ENCODE peak calls at places on chromosomes 3 and 15, in six cellular contexts. One of them, this sample, is unnamed.

GRCh38 chr3:42369304-42369703 is 41.1 kb downstream of the LYZL4 start:
- DNase-seq in GM23338: peak
- DNase-seq in esophagus muscularis mucosa: no peak
- DNase-seq in stomach: peak
- DNase-seq in cardiac fibroblast: no peak
- DNase-seq in fibroblast of mammary gland: no peak
- DNase-seq in this sample: no peak

GRCh38 chr3:81440666-81441065 is 320.8 kb downstream of the GBE1 start:
- DNase-seq in stomach: no peak
- DNase-seq in cardiac fibroblast: no peak
- DNase-seq in fibroblast of mammary gland: no peak
- DNase-seq in GM23338: no peak
- DNase-seq in esophagus muscularis mucosa: no peak
- DNase-seq in this sample: no peak

GRCh38 chr3:52873433-52874159 is 23.8 kb downstream of the STIMATE start:
- DNase-seq in esophagus muscularis mucosa: no peak
- DNase-seq in cardiac fibroblast: peak
- DNase-seq in GM23338: peak
- DNase-seq in fibroblast of mammary gland: peak
- DNase-seq in stomach: no peak
- DNase-seq in this sample: no peak

GRCh38 chr15:81575436-81576123 is 201.6 kb upstream of the TMC3 start:
- DNase-seq in fibroblast of mammary gland: peak
- DNase-seq in esophagus muscularis mucosa: no peak
- DNase-seq in GM23338: peak
- DNase-seq in stomach: no peak
- DNase-seq in cardiac fibroblast: peak
- DNase-seq in this sample: no peak

GRCh38 chr3:185332026-185332735 is 30.8 kb upstream of the MAP3K13 start:
- DNase-seq in stomach: no peak
- DNase-seq in cardiac fibroblast: peak
- DNase-seq in fibroblast of mammary gland: peak
- DNase-seq in GM23338: no peak
- DNase-seq in esophagus muscularis mucosa: no peak
- DNase-seq in this sample: peak

GRCh38 chr3:32435911-32436815 is 44.5 kb downstream of the CMTM7 start:
- DNase-seq in stomach: no peak
- DNase-seq in esophagus muscularis mucosa: peak
- DNase-seq in cardiac fibroblast: no peak
- DNase-seq in fibroblast of mammary gland: no peak
- DNase-seq in GM23338: no peak
- DNase-seq in this sample: no peak

GRCh38 chr15:70190296-70190695 is 92.6 kb upstream of the TLE3 start:
- DNase-seq in stomach: no peak
- DNase-seq in esophagus muscularis mucosa: no peak
- DNase-seq in fibroblast of mammary gland: no peak
- DNase-seq in GM23338: no peak
- DNase-seq in cardiac fibroblast: no peak
- DNase-seq in this sample: no peak

GRCh38 chr3:175392653-175393052 is 533.5 kb downstream of the NAALADL2 start:
- DNase-seq in esophagus muscularis mucosa: no peak
- DNase-seq in stomach: no peak
- DNase-seq in cardiac fibroblast: no peak
- DNase-seq in fibroblast of mammary gland: peak
- DNase-seq in GM23338: no peak
- DNase-seq in this sample: no peak

GRCh38 chr3:72185549-72186484 is 400.9 kb upstream of the PROK2 start:
- DNase-seq in GM23338: no peak
- DNase-seq in esophagus muscularis mucosa: no peak
- DNase-seq in fibroblast of mammary gland: peak
- DNase-seq in stomach: no peak
- DNase-seq in cardiac fibroblast: peak
- DNase-seq in this sample: no peak

GRCh38 chr3:126931806-126932187 is 51.1 kb upstream of the PLXNA1 start:
- DNase-seq in esophagus muscularis mucosa: no peak
- DNase-seq in cardiac fibroblast: no peak
- DNase-seq in stomach: no peak
- DNase-seq in GM23338: no peak
- DNase-seq in fibroblast of mammary gland: no peak
- DNase-seq in this sample: no peak

GRCh38 chr3:126934149-126934548 is 48.8 kb upstream of the PLXNA1 start:
- DNase-seq in esophagus muscularis mucosa: no peak
- DNase-seq in GM23338: no peak
- DNase-seq in fibroblast of mammary gland: no peak
- DNase-seq in stomach: no peak
- DNase-seq in cardiac fibroblast: no peak
- DNase-seq in this sample: no peak

GRCh38 chr3:126930936-126931600 is 51.8 kb upstream of the PLXNA1 start:
- DNase-seq in cardiac fibroblast: no peak
- DNase-seq in GM23338: no peak
- DNase-seq in fibroblast of mammary gland: no peak
- DNase-seq in stomach: no peak
- DNase-seq in esophagus muscularis mucosa: no peak
- DNase-seq in this sample: no peak

GRCh38 chr3:126934991-126935390 is 47.9 kb upstream of the PLXNA1 start:
- DNase-seq in fibroblast of mammary gland: no peak
- DNase-seq in stomach: no peak
- DNase-seq in cardiac fibroblast: no peak
- DNase-seq in esophagus muscularis mucosa: no peak
- DNase-seq in GM23338: no peak
- DNase-seq in this sample: no peak

GRCh38 chr3:126932188-126932931 is 50.6 kb upstream of the PLXNA1 start:
- DNase-seq in fibroblast of mammary gland: peak
- DNase-seq in esophagus muscularis mucosa: no peak
- DNase-seq in stomach: no peak
- DNase-seq in GM23338: no peak
- DNase-seq in cardiac fibroblast: peak
- DNase-seq in this sample: no peak
- TF ChIP-seq CTCF in fibroblast of mammary gland: no peak
- TF ChIP-seq CTCF in esophagus muscularis mucosa: no peak
- TF ChIP-seq CTCF in stomach: no peak
- TF ChIP-seq CTCF in GM23338: no peak
- TF ChIP-seq CTCF in cardiac fibroblast: no peak
- TF ChIP-seq CTCF in this sample: no peak

GRCh38 chr15:58755350-58755749 is 5.8 kb upstream of the ADAM10 start:
- DNase-seq in cardiac fibroblast: no peak
- DNase-seq in esophagus muscularis mucosa: no peak
- DNase-seq in GM23338: no peak
- DNase-seq in fibroblast of mammary gland: no peak
- DNase-seq in stomach: no peak
- DNase-seq in this sample: no peak
- H3K4me3 ChIP-seq in cardiac fibroblast: no peak
- H3K4me3 ChIP-seq in esophagus muscularis mucosa: no peak
- H3K4me3 ChIP-seq in GM23338: no peak
- H3K4me3 ChIP-seq in fibroblast of mammary gland: no peak
- H3K4me3 ChIP-seq in stomach: no peak
- H3K4me3 ChIP-seq in this sample: no peak

GRCh38 chr3:50885491-50885890 is 210.8 kb downstream of the DOCK3 start:
- DNase-seq in esophagus muscularis mucosa: no peak
- DNase-seq in GM23338: peak
- DNase-seq in stomach: no peak
- DNase-seq in cardiac fibroblast: no peak
- DNase-seq in fibroblast of mammary gland: no peak
- DNase-seq in this sample: no peak
- TF ChIP-seq CTCF in esophagus muscularis mucosa: no peak
- TF ChIP-seq CTCF in GM23338: peak
- TF ChIP-seq CTCF in stomach: no peak
- TF ChIP-seq CTCF in cardiac fibroblast: no peak
- TF ChIP-seq CTCF in fibroblast of mammary gland: no peak
- TF ChIP-seq CTCF in this sample: peak

GRCh38 chr15:72468103-72468502 is 6.0 kb upstream of the ARIH1 start:
- DNase-seq in fibroblast of mammary gland: no peak
- DNase-seq in stomach: no peak
- DNase-seq in esophagus muscularis mucosa: no peak
- DNase-seq in GM23338: no peak
- DNase-seq in cardiac fibroblast: no peak
- DNase-seq in this sample: no peak

GRCh38 chr15:72460393-72460792 is 13.7 kb upstream of the ARIH1 start:
- DNase-seq in fibroblast of mammary gland: no peak
- DNase-seq in esophagus muscularis mucosa: no peak
- DNase-seq in stomach: no peak
- DNase-seq in GM23338: no peak
- DNase-seq in cardiac fibroblast: no peak
- DNase-seq in this sample: no peak

GRCh38 chr15:72464251-72464650 is 9.9 kb upstream of the ARIH1 start:
- DNase-seq in GM23338: no peak
- DNase-seq in esophagus muscularis mucosa: no peak
- DNase-seq in cardiac fibroblast: no peak
- DNase-seq in stomach: no peak
- DNase-seq in fibroblast of mammary gland: no peak
- DNase-seq in this sample: no peak

DNA sequence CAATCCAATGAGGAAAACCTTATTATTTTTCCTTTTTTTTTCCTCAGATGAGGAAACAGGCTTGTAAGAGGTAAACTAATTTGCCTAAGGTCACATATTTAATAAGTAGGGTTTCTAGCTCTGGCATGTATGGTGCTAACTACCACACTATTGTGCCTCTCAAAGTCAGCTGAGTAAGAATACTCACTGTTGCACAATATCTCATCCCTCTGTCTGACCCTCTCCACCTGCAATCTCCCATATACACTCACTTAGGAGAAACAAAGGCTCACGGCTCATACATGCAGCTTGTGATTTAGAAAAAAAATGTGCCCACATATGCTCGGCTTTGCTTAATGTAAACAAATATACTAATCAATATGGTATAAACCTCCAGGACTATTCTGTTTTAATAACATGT is 10.4 kb upstream of the ARIH1 start:
- DNase-seq in GM23338: no peak
- DNase-seq in stomach: no peak
- DNase-seq in fibroblast of mammary gland: no peak
- DNase-seq in esophagus muscularis mucosa: no peak
- DNase-seq in cardiac fibroblast: no peak
- DNase-seq in this sample: no peak
- H3K4me3 ChIP-seq in GM23338: no peak
- H3K4me3 ChIP-seq in stomach: no peak
- H3K4me3 ChIP-seq in fibroblast of mammary gland: no peak
- H3K4me3 ChIP-seq in esophagus muscularis mucosa: no peak
- H3K4me3 ChIP-seq in cardiac fibroblast: no peak
- H3K4me3 ChIP-seq in this sample: no peak

GRCh38 chr15:48522123-48522522 is 123.4 kb downstream of the FBN1 start:
- DNase-seq in stomach: no peak
- DNase-seq in esophagus muscularis mucosa: no peak
- DNase-seq in GM23338: no peak
- DNase-seq in cardiac fibroblast: no peak
- DNase-seq in fibroblast of mammary gland: no peak
- DNase-seq in this sample: no peak

GRCh38 chr15:48516125-48516524 is 129.4 kb downstream of the FBN1 start:
- DNase-seq in esophagus muscularis mucosa: no peak
- DNase-seq in GM23338: no peak
- DNase-seq in fibroblast of mammary gland: no peak
- DNase-seq in stomach: no peak
- DNase-seq in cardiac fibroblast: no peak
- DNase-seq in this sample: no peak

GRCh38 chr15:48515497-48515896 is 130.0 kb downstream of the FBN1 start:
- DNase-seq in fibroblast of mammary gland: no peak
- DNase-seq in esophagus muscularis mucosa: no peak
- DNase-seq in cardiac fibroblast: no peak
- DNase-seq in stomach: no peak
- DNase-seq in GM23338: no peak
- DNase-seq in this sample: no peak

GRCh38 chr15:48522911-48523310 is 122.6 kb downstream of the FBN1 start:
- DNase-seq in stomach: no peak
- DNase-seq in fibroblast of mammary gland: no peak
- DNase-seq in esophagus muscularis mucosa: no peak
- DNase-seq in GM23338: no peak
- DNase-seq in cardiac fibroblast: no peak
- DNase-seq in this sample: no peak

GRCh38 chr15:48520376-48521155 is 124.9 kb downstream of the FBN1 start:
- DNase-seq in esophagus muscularis mucosa: no peak
- DNase-seq in GM23338: peak
- DNase-seq in stomach: no peak
- DNase-seq in fibroblast of mammary gland: no peak
- DNase-seq in cardiac fibroblast: no peak
- DNase-seq in this sample: no peak
- TF ChIP-seq CTCF in esophagus muscularis mucosa: no peak
- TF ChIP-seq CTCF in GM23338: peak
- TF ChIP-seq CTCF in stomach: no peak
- TF ChIP-seq CTCF in fibroblast of mammary gland: no peak
- TF ChIP-seq CTCF in cardiac fibroblast: no peak
- TF ChIP-seq CTCF in this sample: no peak

GRCh38 chr15:34436126-34436955 is 1.3 kb downstream of the GOLGA8A start:
- DNase-seq in fibroblast of mammary gland: peak
- DNase-seq in stomach: no peak
- DNase-seq in GM23338: peak
- DNase-seq in cardiac fibroblast: peak
- DNase-seq in esophagus muscularis mucosa: no peak
- DNase-seq in this sample: no peak
- H3K4me3 ChIP-seq in fibroblast of mammary gland: peak
- H3K4me3 ChIP-seq in stomach: peak
- H3K4me3 ChIP-seq in GM23338: peak
- H3K4me3 ChIP-seq in cardiac fibroblast: peak
- H3K4me3 ChIP-seq in esophagus muscularis mucosa: peak
- H3K4me3 ChIP-seq in this sample: peak

DNA sequence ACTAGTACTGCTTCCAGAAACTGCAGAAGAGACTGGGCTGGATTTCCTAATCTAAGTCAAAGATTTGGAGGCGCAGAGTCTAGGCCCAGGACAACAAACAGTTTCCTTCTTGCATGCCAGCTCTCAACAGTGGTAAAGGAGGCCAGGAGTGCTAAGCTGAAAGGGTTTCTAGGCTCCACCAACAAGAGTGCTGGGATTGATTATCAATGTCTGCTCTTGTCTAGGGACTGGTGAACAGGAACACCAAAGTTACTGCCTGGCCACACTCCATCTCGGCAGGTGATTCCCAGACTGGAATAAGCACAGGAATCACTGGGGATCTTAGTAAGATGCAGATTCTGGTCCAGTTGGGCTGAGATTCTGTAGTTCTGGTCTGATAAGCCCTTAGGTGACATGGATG is 22.8 kb upstream of the FGD5 start:
- DNase-seq in stomach: no peak
- DNase-seq in GM23338: no peak
- DNase-seq in esophagus muscularis mucosa: no peak
- DNase-seq in fibroblast of mammary gland: no peak
- DNase-seq in cardiac fibroblast: no peak
- DNase-seq in this sample: no peak
- TF ChIP-seq CTCF in stomach: no peak
- TF ChIP-seq CTCF in GM23338: no peak
- TF ChIP-seq CTCF in esophagus muscularis mucosa: no peak
- TF ChIP-seq CTCF in fibroblast of mammary gland: no peak
- TF ChIP-seq CTCF in cardiac fibroblast: no peak
- TF ChIP-seq CTCF in this sample: no peak